ENCODE peak calls at places on chromosomes 3 and 15, in seven cellular contexts. X is SK-N-DZ; J is heart right ventricle; L is T-helper 2 cell; Q is stimulated activated CD4-positive, alpha-beta T cell treated with anti-CD3 and anti-CD28 coated beads, Interleukin-4, amount 100 ng/mL, for 24 hours; B is B cell; O is stimulated activated CD8-positive, alpha-beta memory T cell treated with anti-CD3 and anti-CD28 coated beads, Interleukin-2, amount 100 ng/mL, for 1 hour. V is an unnamed sample.

GRCh38 chr3:42066516-42067181 is 24.5 kb upstream of the TRAK1 start:
- DNase-seq in X (no peak), J (peak), L (no peak), Q (no peak), B (peak), O (no peak), V (no peak)

GRCh38 chr3:124409650-124410275 is 320.5 kb upstream of the UMPS start:
- DNase-seq in X (no peak), J (no peak), L (no peak), Q (no peak), B (no peak), O (no peak), V (no peak)

GRCh38 chr3:85270488-85270887 is 311.7 kb downstream of the CADM2 start:
- DNase-seq in X (no peak), J (no peak), L (no peak), Q (no peak), B (no peak), O (no peak), V (no peak)

GRCh38 chr15:66789029-66790025 is 87.3 kb downstream of the SMAD6 start:
- DNase-seq in X (no peak), J (no peak), L (no peak), Q (no peak), B (no peak), O (no peak), V (no peak)

GRCh38 chr3:105772635-105773034 is 96.2 kb downstream of the CBLB start:
- DNase-seq in X (no peak), J (no peak), L (no peak), Q (no peak), B (no peak), O (no peak), V (no peak)

GRCh38 chr15:55791576-55792400 is 48.8 kb upstream of the PRTG start:
- DNase-seq in X (no peak), J (no peak), L (no peak), Q (no peak), B (no peak), O (no peak), V (no peak)

GRCh38 chr3:8182904-8183303 is 318.7 kb upstream of the LMCD1 start:
- DNase-seq in X (no peak), J (no peak), L (no peak), Q (no peak), B (no peak), O (no peak), V (no peak)

GRCh38 chr3:127490271-127491023 is 100.1 kb downstream of the TPRA1 start:
- DNase-seq in X (no peak), J (no peak), L (no peak), Q (no peak), B (no peak), O (no peak), V (peak)

GRCh38 chr15:37517506-37517905 is 416.9 kb upstream of the TMCO5A start:
- DNase-seq in X (no peak), J (no peak), L (no peak), Q (no peak), B (no peak), O (no peak), V (no peak)

GRCh38 chr3:87191175-87191574 is 35.9 kb upstream of the CHMP2B start:
- DNase-seq in X (no peak), J (no peak), L (no peak), Q (no peak), B (no peak), O (no peak), V (no peak)

GRCh38 chr3:144031938-144032337 is 60.3 kb downstream of the DIPK2A start:
- DNase-seq in X (no peak), J (peak), L (no peak), Q (no peak), B (no peak), O (no peak), V (no peak)

V was measured in colonic mucosa.